ENCODE peak calls at places on chromosomes 5 and 9, in six cellular contexts. O is tibial nerve; J is progenitor cell of endocrine pancreas; U is body of pancreas; X is activated T-helper 2 cell treated with anti-CD3 and anti-CD28 coated beads, Interferon-gamma antibody, Interleukin-2, Interleukin-4, amounts not matched to agents 10 μg/mL and 5 μg/mL and 100 μg/mL, durations not matched to agents 14 hours and 24 hours and 36 hours; Q is amygdala. M is an unnamed sample.

GRCh38 chr9:134236001-134236421 is 71.6 kb upstream of the RNU6ATAC start:
- DNase-seq in O (peak), J (no peak), U (no peak), X (no peak), Q (no peak), M (no peak)

GRCh38 chr5:95281211-95281610 is 3.7 kb downstream of the MCTP1 start:
- DNase-seq in O (no peak), J (no peak), U (no peak), X (no peak), Q (no peak), M (no peak)

GRCh38 chr9:38619556-38620447 is 594 bp downstream of the ANKRD18A start:
- DNase-seq in O (no peak), J (no peak), U (peak), X (no peak), Q (no peak), M (no peak)

GRCh38 chr5:172763120-172763464 is 7.9 kb downstream of the DUSP1 start:
- DNase-seq in O (no peak), J (no peak), U (no peak), X (no peak), Q (no peak), M (no peak)

GRCh38 chr9:35650341-35651158 is at the start of gene SIT1:
- DNase-seq in O (no peak), J (no peak), U (no peak), X (no peak), Q (no peak), M (no peak)

GRCh38 chr5:109546461-109546860 is 136.7 kb upstream of the PJA2 start:
- DNase-seq in O (no peak), J (no peak), U (no peak), X (no peak), Q (no peak), M (no peak)

GRCh38 chr5:1184481-1184880 is 16.9 kb upstream of the SLC6A19 start:
- DNase-seq in O (no peak), J (no peak), U (peak), X (no peak), Q (no peak), M (no peak)

GRCh38 chr5:175684931-175685330 is 27.1 kb downstream of the HRH2 start:
- DNase-seq in O (no peak), J (no peak), U (no peak), X (no peak), Q (no peak), M (no peak)